ENCODE peak calls at places on chromosomes 16 and 17, in four cellular contexts. One of them, this sample, is unnamed.

GRCh38 chr17:1933875-1934715 is 91.0 kb downstream of the RTN4RL1 start:
- DNase-seq in A549: no peak
- DNase-seq in HepG2: no peak
- DNase-seq in K562: no peak
- DNase-seq in this sample: no peak

GRCh38 chr16:81096715-81097208 is 567 bp upstream of the GCSH start:
- DNase-seq in A549: no peak
- DNase-seq in HepG2: no peak
- DNase-seq in K562: no peak
- DNase-seq in this sample: no peak

GRCh38 chr16:82124651-82125050 is 45.4 kb downstream of the MPHOSPH6 start:
- DNase-seq in A549: no peak
- DNase-seq in HepG2: no peak
- DNase-seq in K562: no peak
- DNase-seq in this sample: no peak

GRCh38 chr17:29283496-29283895 is 10.5 kb downstream of the NUFIP2 start:
- DNase-seq in A549: no peak
- DNase-seq in HepG2: no peak
- DNase-seq in K562: no peak
- DNase-seq in this sample: no peak

GRCh38 chr17:72782985-72783701 is 309.3 kb downstream of the SLC39A11 start:
- DNase-seq in A549: no peak
- DNase-seq in HepG2: peak
- DNase-seq in K562: no peak
- DNase-seq in this sample: no peak

GRCh38 chr16:83164816-83165215 is 538.0 kb downstream of the CDH13 start:
- DNase-seq in A549: no peak
- DNase-seq in HepG2: no peak
- DNase-seq in K562: no peak
- DNase-seq in this sample: no peak

GRCh38 chr17:76318586-76318985 is 10.5 kb upstream of the QRICH2 start:
- DNase-seq in A549: no peak
- DNase-seq in HepG2: no peak
- DNase-seq in K562: no peak
- DNase-seq in this sample: no peak

GRCh38 chr16:54286330-54287017 is at the start of gene IRX3:
- DNase-seq in A549: peak
- DNase-seq in HepG2: peak
- DNase-seq in K562: no peak
- DNase-seq in this sample: no peak

GRCh38 chr16:48918520-48919258 is 308.7 kb upstream of the N4BP1 start:
- DNase-seq in A549: peak
- DNase-seq in HepG2: no peak
- DNase-seq in K562: no peak
- DNase-seq in this sample: no peak

DNA sequence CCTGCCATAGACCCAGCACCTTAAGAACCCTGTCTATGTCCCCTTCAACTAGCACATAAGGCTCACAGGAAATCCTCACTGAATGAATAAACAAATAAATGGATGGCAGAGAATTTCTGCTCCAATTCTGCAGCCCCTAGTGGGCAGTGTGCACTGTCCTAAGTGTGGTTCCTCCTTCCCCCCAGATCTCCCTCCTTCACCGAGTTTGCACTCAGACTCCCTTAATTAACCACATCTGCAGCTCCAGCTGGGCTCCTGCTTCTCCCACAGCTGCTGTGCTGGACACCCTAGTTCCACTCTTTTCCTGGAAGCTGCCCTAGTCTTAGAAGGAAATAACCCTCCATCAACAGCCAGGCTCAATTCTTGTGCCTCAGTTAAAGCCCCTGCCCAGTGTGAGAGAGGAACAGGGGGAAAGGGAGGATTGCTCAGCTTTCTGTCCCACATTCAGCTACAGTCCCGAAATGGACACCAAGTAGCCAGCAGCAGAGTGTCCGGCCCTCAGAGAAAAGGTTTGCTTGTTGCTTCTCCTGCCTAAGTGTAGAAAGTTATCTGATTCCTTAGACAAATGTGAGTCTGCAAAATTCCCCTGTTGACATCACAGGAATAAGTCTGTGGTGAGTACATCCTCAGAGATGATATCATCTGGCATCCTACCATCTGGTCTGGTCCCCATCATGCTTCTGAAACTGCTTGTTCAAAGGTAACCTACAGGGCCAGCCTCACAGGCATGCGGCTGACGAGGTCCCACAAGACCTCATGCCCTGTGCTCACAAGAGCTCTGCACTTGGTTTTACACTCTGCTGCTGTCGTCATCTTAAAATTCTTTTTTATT is 12.3 kb downstream of the LRRC3C start:
- DNase-seq in A549: peak
- DNase-seq in HepG2: no peak
- DNase-seq in K562: peak
- DNase-seq in this sample: peak
- TF ChIP-seq CHD4 in A549: no peak
- TF ChIP-seq CHD4 in HepG2: no peak
- TF ChIP-seq CHD4 in K562: no peak
- TF ChIP-seq CHD4 in this sample: no peak

GRCh38 chr17:4974064-4974670 is 6.5 kb upstream of the SPAG7 start:
- DNase-seq in A549: no peak
- DNase-seq in HepG2: no peak
- DNase-seq in K562: no peak
- DNase-seq in this sample: no peak

GRCh38 chr17:4973431-4973830 is 5.8 kb upstream of the SPAG7 start:
- DNase-seq in A549: no peak
- DNase-seq in HepG2: no peak
- DNase-seq in K562: no peak
- DNase-seq in this sample: no peak

GRCh38 chr17:4980644-4981216 is 6.7 kb downstream of the CAMTA2 start:
- DNase-seq in A549: peak
- DNase-seq in HepG2: peak
- DNase-seq in K562: peak
- DNase-seq in this sample: no peak

GRCh38 chr17:4972752-4973151 is 5.1 kb upstream of the SPAG7 start:
- DNase-seq in A549: no peak
- DNase-seq in HepG2: no peak
- DNase-seq in K562: no peak
- DNase-seq in this sample: no peak

DNA sequence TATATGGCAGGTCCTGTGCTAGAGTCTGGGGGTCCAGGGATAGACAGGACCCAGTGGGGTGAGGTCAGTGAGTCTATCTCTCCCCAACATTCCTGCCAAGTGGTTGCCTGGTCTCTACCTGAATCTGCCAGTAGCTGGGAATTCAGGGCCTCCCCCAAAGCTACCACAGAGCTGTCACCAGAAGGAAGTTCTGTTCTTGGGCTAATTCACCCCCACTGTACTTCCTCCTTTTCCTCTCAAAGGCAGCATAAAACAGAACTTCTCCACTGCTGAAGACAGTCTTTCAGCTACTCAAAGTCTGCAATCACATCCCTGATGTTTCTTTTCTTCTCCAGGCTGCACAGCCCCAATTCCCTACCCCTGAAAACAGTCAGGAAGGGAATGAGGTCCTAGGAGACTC is 8.8 kb downstream of the CAMTA2 start:
- DNase-seq in A549: no peak
- DNase-seq in HepG2: no peak
- DNase-seq in K562: no peak
- DNase-seq in this sample: no peak
- TF ChIP-seq CHD4 in A549: no peak
- TF ChIP-seq CHD4 in HepG2: no peak
- TF ChIP-seq CHD4 in K562: no peak
- TF ChIP-seq CHD4 in this sample: no peak

GRCh38 chr17:7324438-7324779 is 4.7 kb downstream of the NEURL4 start:
- DNase-seq in A549: no peak
- DNase-seq in HepG2: no peak
- DNase-seq in K562: no peak
- DNase-seq in this sample: no peak

GRCh38 chr17:7325031-7325528 is 4.1 kb downstream of the NEURL4 start:
- DNase-seq in A549: no peak
- DNase-seq in HepG2: no peak
- DNase-seq in K562: no peak
- DNase-seq in this sample: no peak

GRCh38 chr17:7322520-7323194 is 6.5 kb downstream of the NEURL4 start:
- DNase-seq in A549: no peak
- DNase-seq in HepG2: no peak
- DNase-seq in K562: no peak
- DNase-seq in this sample: no peak

GRCh38 chr17:7326186-7326585 is 2.9 kb downstream of the NEURL4 start:
- DNase-seq in A549: no peak
- DNase-seq in HepG2: no peak
- DNase-seq in K562: no peak
- DNase-seq in this sample: no peak

DNA sequence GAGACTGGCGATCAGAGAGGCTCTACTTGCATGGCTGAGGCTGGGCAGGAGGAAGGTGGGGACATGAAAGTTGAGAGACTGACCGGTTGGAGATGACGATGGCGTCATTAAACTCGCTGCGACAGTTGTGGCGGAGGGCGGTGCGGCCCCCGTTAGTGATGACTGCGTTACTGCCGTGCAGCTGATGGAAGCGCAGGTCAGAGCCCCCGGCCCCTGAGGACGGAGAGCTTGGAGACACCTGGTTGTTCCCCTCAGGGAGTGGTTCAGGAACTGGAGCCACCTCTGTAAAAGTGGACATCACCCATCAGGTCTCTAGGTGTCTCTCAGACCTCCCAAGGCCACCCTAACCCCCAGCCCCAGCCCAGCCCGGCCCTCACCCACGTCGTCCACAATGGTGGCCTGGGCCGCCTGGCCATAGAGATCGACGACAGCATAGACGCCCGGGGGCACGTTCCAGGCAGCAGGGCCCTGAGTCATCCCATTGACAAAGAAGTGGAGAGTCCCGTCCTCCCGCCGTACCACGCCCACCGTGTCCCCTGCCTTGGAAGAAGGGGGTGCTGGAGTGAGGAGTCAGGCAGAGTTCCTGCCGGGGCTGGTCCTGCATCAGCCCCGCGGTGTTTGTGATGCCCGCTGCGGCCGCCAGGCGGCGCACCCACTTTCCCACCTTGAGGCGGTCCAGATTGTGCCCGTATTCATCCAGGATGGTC is 5.3 kb downstream of the NEURL4 start:
- DNase-seq in A549: peak
- DNase-seq in HepG2: no peak
- DNase-seq in K562: peak
- DNase-seq in this sample: no peak
- TF ChIP-seq CHD4 in A549: no peak
- TF ChIP-seq CHD4 in HepG2: no peak
- TF ChIP-seq CHD4 in K562: no peak
- TF ChIP-seq CHD4 in this sample: no peak

GRCh38 chr16:68257251-68257905 is 6.9 kb upstream of the SLC7A6 start:
- DNase-seq in A549: no peak
- DNase-seq in HepG2: no peak
- DNase-seq in K562: no peak
- DNase-seq in this sample: no peak
- TF ChIP-seq CHD4 in A549: no peak
- TF ChIP-seq CHD4 in HepG2: no peak
- TF ChIP-seq CHD4 in K562: no peak
- TF ChIP-seq CHD4 in this sample: no peak

GRCh38 chr16:4936181-4936990 is 562 bp downstream of the PPL start:
- DNase-seq in A549: peak
- DNase-seq in HepG2: no peak
- DNase-seq in K562: peak
- DNase-seq in this sample: no peak

GRCh38 chr16:4936991-4937781 is at the start of gene PPL:
- DNase-seq in A549: peak
- DNase-seq in HepG2: peak
- DNase-seq in K562: peak
- DNase-seq in this sample: no peak

GRCh38 chr16:4934591-4934990 is 2.4 kb downstream of the PPL start:
- DNase-seq in A549: no peak
- DNase-seq in HepG2: no peak
- DNase-seq in K562: no peak
- DNase-seq in this sample: no peak

GRCh38 chr16:4933871-4934395 is 3.0 kb downstream of the PPL start:
- DNase-seq in A549: no peak
- DNase-seq in HepG2: no peak
- DNase-seq in K562: no peak
- DNase-seq in this sample: no peak

DNA sequence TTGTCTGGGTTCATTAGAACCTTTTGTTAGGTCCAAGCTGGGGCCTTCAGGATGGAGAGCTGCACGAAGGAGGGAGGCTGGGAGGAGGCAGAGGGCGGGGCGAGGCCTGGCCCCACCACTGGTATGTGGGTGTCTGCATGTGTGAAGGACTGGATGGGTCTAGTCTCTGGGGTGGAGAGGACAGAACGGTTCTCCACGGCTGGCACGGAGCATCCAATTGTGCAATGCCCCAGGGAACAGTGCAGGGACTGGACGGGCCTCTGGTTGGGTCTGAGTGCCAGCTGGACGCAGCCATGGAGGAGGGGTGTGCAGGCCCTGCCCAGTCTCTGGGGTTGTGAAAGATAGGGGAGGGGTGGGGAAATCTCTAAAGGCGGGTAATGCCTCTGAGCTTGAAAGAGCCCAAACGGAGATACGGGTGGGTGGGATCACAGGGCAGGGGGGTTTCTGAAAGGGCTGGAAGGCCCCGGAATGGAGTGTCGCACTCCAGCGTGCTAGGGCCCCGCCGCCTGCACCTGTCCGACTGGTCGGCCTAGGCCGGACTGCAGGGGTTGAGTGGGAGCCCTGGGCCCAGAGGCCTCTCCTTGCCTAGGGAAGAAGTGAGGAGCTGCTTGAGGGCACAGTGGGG is 1.6 kb downstream of the PPL start:
- DNase-seq in A549: no peak
- DNase-seq in HepG2: no peak
- DNase-seq in K562: no peak
- DNase-seq in this sample: no peak
- TF ChIP-seq CHD4 in A549: no peak
- TF ChIP-seq CHD4 in HepG2: no peak
- TF ChIP-seq CHD4 in K562: no peak
- TF ChIP-seq CHD4 in this sample: no peak

DNA sequence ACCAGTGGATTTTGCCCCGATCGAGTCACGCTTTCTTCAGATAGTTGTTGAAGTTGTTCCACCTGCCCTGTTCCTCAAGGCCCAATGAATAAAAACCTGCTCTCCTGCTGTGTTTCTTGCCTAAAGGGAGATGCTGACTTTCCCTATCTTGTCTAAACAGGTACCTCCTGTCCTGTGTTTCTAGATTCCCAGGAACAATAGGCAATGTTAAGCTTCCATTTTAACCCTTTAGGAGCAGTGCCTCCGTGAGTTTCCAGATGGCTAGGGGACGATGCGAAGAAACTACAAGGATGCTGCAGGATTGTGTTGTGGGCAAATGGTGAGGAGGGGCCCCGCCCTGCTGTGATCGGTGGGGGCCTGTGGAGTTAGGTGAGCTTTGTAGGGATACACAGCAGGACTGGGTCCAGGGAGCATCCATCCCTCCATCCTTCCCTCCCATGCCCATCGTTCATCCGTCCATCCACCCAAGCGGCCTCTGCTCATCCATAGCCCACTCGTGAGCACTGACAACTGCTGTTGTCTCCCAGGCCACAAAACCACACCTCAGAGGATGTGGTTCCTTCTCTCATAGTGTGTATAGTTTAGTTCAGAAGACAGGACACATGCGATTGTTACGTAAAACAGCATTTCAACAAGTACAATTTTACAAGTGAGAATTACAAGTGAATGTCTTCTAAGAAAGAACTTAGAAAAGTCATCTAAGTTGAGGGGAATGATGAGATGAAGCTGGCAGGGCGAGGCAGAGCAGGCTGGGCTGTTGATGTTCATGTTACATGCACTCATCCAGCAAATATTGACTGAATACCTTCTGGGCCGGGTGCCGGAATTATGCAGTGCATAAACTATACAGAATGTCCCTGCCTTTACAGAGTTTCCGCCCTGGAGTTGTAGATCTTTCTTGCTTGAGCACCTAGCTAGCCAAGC is 5.2 kb downstream of the ARSG start:
- DNase-seq in A549: no peak
- DNase-seq in HepG2: no peak
- DNase-seq in K562: no peak
- DNase-seq in this sample: no peak
- TF ChIP-seq CHD4 in A549: no peak
- TF ChIP-seq CHD4 in HepG2: no peak
- TF ChIP-seq CHD4 in K562: no peak
- TF ChIP-seq CHD4 in this sample: no peak

This sample was measured in GM12878.